ENCODE peak calls at places on chromosomes 3 and 15, in seven cellular contexts. H is CD8-positive, alpha-beta memory T cell; R is OCI-LY7; W is astrocyte; S is cardiac muscle cell; O is colonic mucosa; G is GM23248. V is an unnamed sample.
A peak's percentile ranks its signal among the peaks of the same experiment; 100 is the strongest.

GRCh38 chr15:89665449-89666146 is 10.3 kb upstream of the KIF7 start:
- DNase-seq in S (peak; percentile 74), H (no peak), R (no peak), O (peak; percentile 58), W (peak; percentile 58), G (peak; percentile 82), V (peak; percentile 79)

GRCh38 chr3:101936419-101937331 is 87.4 kb downstream of the NFKBIZ start:
- DNase-seq in O (no peak), G (peak; percentile 88), S (no peak), W (peak; percentile 91), R (peak; percentile 70), H (no peak), V (no peak)

GRCh38 chr15:88621789-88622604 is 857 bp downstream of the AEN start:
- DNase-seq in O (peak; percentile 24), W (peak; percentile 51), S (peak; percentile 28), G (peak; percentile 75), R (peak; percentile 65), H (peak; percentile 42), V (no peak)

GRCh38 chr3:141384575-141384974 is 16.3 kb downstream of the ZBTB38 start:
- DNase-seq in O (no peak), H (no peak), S (no peak), G (no peak), R (no peak), W (no peak), V (no peak)

GRCh38 chr3:28835751-28836150 is 445.1 kb upstream of the RBMS3 start:
- DNase-seq in S (no peak), H (no peak), O (no peak), W (no peak), G (peak; percentile 40), R (no peak), V (no peak)

GRCh38 chr3:38210141-38210757 is 44.9 kb downstream of the OXSR1 start:
- DNase-seq in H (no peak), G (no peak), R (no peak), S (no peak), W (no peak), O (no peak), V (no peak)

GRCh38 chr3:113684271-113684819 is 12.1 kb downstream of the USF3 start:
- DNase-seq in R (no peak), O (no peak), W (no peak), G (no peak), S (no peak), H (no peak), V (no peak)

GRCh38 chr15:27231811-27232210 is 260.8 kb downstream of the GABRG3 start:
- DNase-seq in S (no peak), W (no peak), O (no peak), R (no peak), G (no peak), H (no peak), V (no peak)

GRCh38 chr3:20741381-20741780 is 555.4 kb upstream of the SGO1 start:
- DNase-seq in H (no peak), O (no peak), S (no peak), R (no peak), W (peak; percentile 70), G (no peak), V (no peak)

GRCh38 chr15:88975891-88976290 is 62.7 kb upstream of the MFGE8 start:
- DNase-seq in H (no peak), O (no peak), S (no peak), G (peak; percentile 40), R (no peak), W (peak; percentile 23), V (no peak)

GRCh38 chr3:143775401-143775970 is 72.8 kb downstream of the SLC9A9 start:
- DNase-seq in S (peak; percentile 65), W (no peak), G (peak; percentile 65), H (no peak), O (no peak), R (peak; percentile 54), V (no peak)

GRCh38 chr3:112351036-112351435 is 18.1 kb downstream of the CD200 start:
- DNase-seq in S (no peak), G (no peak), O (no peak), W (no peak), H (no peak), R (no peak), V (no peak)

GRCh38 chr15:65195542-65196026 is 10.4 kb upstream of the CLPX start:
- DNase-seq in O (no peak), G (peak; percentile 6), W (no peak), S (no peak), H (no peak), R (no peak), V (no peak)

GRCh38 chr3:186784820-186785516 is 1.6 kb downstream of the EIF4A2 start:
- DNase-seq in R (no peak), S (no peak), G (peak; percentile 39), H (no peak), W (no peak), O (no peak), V (no peak)

GRCh38 chr3:152909180-152909883 is 74.4 kb downstream of the P2RY1 start:
- DNase-seq in R (no peak), O (no peak), W (peak; percentile 30), G (peak; percentile 52), H (no peak), S (no peak), V (no peak)

GRCh38 chr15:63833246-63833696 is 477 bp downstream of the HERC1 start:
- DNase-seq in H (peak; percentile 16), R (peak; percentile 52), W (peak; percentile 34), G (peak; percentile 83), S (peak; percentile 80), O (peak; percentile 44), V (no peak)

GRCh38 chr15:59268199-59268979 is 61.7 kb downstream of the LDHAL6B start:
- DNase-seq in R (no peak), O (no peak), G (peak; percentile 76), H (no peak), W (peak; percentile 81), S (no peak), V (no peak)

DNA sequence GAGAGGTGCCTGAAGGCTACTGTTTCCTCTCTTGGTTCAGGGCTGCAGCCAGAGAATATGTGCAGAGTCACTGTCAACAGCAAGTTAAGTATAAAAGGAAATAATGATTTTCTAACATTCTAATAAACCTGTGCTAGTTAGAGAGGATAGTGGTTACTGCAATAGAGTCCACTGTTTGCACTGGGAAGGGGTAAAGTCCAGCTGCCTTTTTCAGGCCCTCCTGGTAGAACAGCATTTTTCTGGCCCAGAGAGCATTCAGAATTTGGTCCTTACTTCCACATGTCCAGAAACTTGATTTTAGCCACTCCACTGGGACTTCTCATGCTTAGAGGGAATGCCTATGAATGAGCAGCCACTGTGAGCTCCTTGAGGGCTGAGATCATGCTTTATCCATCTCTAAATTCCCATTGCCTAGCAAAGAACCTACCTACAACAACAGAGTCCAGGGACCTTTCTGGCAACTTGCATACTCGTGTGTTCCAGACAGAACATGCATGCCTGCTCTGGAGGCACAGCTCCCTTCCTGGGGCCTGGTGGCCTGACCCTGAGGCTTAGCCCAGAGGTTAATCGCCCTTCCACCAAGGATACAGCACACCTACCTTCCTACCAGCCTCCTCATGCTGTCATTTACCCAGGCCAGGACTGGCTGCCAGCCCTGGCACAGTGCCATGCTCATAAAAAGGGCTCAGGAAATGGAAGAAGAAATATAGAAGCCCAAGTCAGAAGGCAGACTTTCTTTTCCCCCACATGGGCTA is 50.3 kb upstream of the ATP13A3 start:
- DNase-seq in W (no peak), S (no peak), G (peak; percentile 20), R (no peak), H (no peak), O (peak; percentile 92), V (no peak)
- H3K27ac ChIP-seq in W (no peak overlapping the region), S (peak overlapping the region; percentile 38), G (no peak overlapping the region), R (no peak overlapping the region), H (no peak overlapping the region), O (peak overlapping the region; percentile 73), V (peak overlapping the region; percentile 67)

GRCh38 chr3:100745617-100746016 is 36.3 kb downstream of the TFG start:
- DNase-seq in R (no peak), G (no peak), H (no peak), W (no peak), S (no peak), O (no peak), V (no peak)

GRCh38 chr3:100744671-100745070 is 35.4 kb downstream of the TFG start:
- DNase-seq in G (no peak), R (no peak), W (no peak), O (no peak), S (no peak), H (no peak), V (no peak)

GRCh38 chr3:100748967-100749366 is 39.7 kb downstream of the TFG start:
- DNase-seq in W (no peak), R (no peak), S (no peak), H (no peak), G (no peak), O (no peak), V (no peak)

GRCh38 chr3:100746056-100746455 is 36.8 kb downstream of the TFG start:
- DNase-seq in W (no peak), R (no peak), O (no peak), H (no peak), S (no peak), G (no peak), V (no peak)

DNA sequence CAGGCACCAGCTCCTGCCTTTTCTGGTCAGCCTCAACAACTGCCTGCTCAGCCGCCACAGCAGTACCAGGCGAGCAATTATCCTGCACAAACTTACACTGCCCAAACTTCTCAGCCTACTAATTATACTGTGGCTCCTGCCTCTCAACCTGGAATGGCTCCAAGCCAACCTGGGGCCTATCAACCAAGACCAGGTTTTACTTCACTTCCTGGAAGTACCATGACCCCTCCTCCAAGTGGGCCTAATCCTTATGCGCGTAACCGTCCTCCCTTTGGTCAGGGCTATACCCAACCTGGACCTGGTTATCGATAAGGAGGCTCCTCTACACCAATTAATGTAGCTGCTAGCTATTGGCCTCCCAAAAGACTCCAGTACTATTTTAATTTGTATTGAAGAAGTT is 38.9 kb downstream of the TFG start:
- DNase-seq in H (no peak), W (no peak), O (no peak), G (no peak), S (no peak), R (no peak), V (no peak)
- H3K36me3 ChIP-seq in H (peaks cover 42% of the 10 kb centered on the region), W (peaks cover 72% of the 10 kb centered on the region), O (no peaks in the 10 kb centered on the region), G (peaks cover 93% of the 10 kb centered on the region), S (peaks cover 77% of the 10 kb centered on the region), R (peaks cover 81% of the 10 kb centered on the region), V (peaks cover 65% of the 10 kb centered on the region)

GRCh38 chr3:69292959-69293574 is 92.8 kb downstream of the FRMD4B start:
- DNase-seq in H (no peak), O (no peak), S (peak; percentile 76), W (no peak), R (no peak), G (no peak), V (no peak)
- H3K27ac ChIP-seq in H (no peak overlapping the region), O (no peak overlapping the region), S (peak overlapping the region; percentile 90), W (no peak overlapping the region), R (no peak overlapping the region), G (no peak overlapping the region), V (peak overlapping the region; percentile 66)

GRCh38 chr15:22903427-22903826 is 65.0 kb downstream of the NIPA2 start:
- DNase-seq in G (no peak), W (no peak), S (no peak), O (no peak), R (peak; percentile 11), H (no peak), V (no peak)

GRCh38 chr15:22902046-22902445 is 63.6 kb downstream of the NIPA2 start:
- DNase-seq in S (no peak), O (no peak), R (no peak), G (no peak), W (no peak), H (no peak), V (no peak)

GRCh38 chr15:22902981-22903380 is 64.5 kb downstream of the NIPA2 start:
- DNase-seq in G (no peak), W (no peak), R (no peak), O (no peak), S (no peak), H (no peak), V (no peak)

GRCh38 chr15:22903961-22904534 is 65.6 kb downstream of the NIPA2 start:
- DNase-seq in O (peak; percentile 51), S (no peak), H (no peak), G (no peak), W (no peak), R (no peak), V (no peak)

GRCh38 chr15:22902578-22902977 is 64.1 kb downstream of the NIPA2 start:
- DNase-seq in O (no peak), H (no peak), R (peak; percentile 49), G (no peak), W (no peak), S (no peak), V (no peak)
- H3K36me3 ChIP-seq in O (peaks cover 9% of the 10 kb centered on the region), H (no peaks in the 10 kb centered on the region), R (no peaks in the 10 kb centered on the region), G (peaks cover 3% of the 10 kb centered on the region), W (peaks cover 17% of the 10 kb centered on the region), S (peaks cover 14% of the 10 kb centered on the region), V (peaks cover 60% of the 10 kb centered on the region)

V was measured in right atrium auricular region.